ENCODE peak calls at places on chromosome 18, in five cellular contexts. Y, E, S, I and T are unnamed samples.

GRCh38 chr18:77207540-77207939 is 42.1 kb upstream of the GALR1 start:
- DNase-seq in Y (peak; percentile 19), E (peak; percentile 25), S (peak; percentile 84), I (no peak), T (peak; percentile 56)

GRCh38 chr18:36947820-36948348 is 119.0 kb downstream of the KIAA1328 start:
- DNase-seq in Y (no peak), E (no peak), S (no peak), I (no peak), T (no peak)

GRCh38 chr18:74946646-74947045 is 262.3 kb downstream of the PTGR3 start:
- DNase-seq in Y (no peak), E (no peak), S (no peak), I (no peak), T (no peak)

GRCh38 chr18:9683418-9684396 is 24.4 kb upstream of the RAB31 start:
- DNase-seq in Y (peak; percentile 36), E (no peak), S (peak; percentile 76), I (no peak), T (peak; percentile 49)

GRCh38 chr18:37289423-37289822 is 276.2 kb downstream of the CELF4 start:
- DNase-seq in Y (no peak), E (no peak), S (no peak), I (no peak), T (no peak)

GRCh38 chr18:28147674-28148171 is 29.2 kb downstream of the CDH2 start:
- DNase-seq in Y (peak; percentile 93), E (no peak), S (peak; percentile 66), I (no peak), T (no peak)

GRCh38 chr18:73235921-73236320 is 368.1 kb upstream of the NETO1 start:
- DNase-seq in Y (no peak), E (no peak), S (no peak), I (no peak), T (no peak)

GRCh38 chr18:11909081-11909410 is 929 bp upstream of the MPPE1 start:
- DNase-seq in Y (no peak), E (no peak), S (no peak), I (no peak), T (no peak)

GRCh38 chr18:62715829-62716678 is 713 bp downstream of the PHLPP1 start:
- DNase-seq in Y (peak; percentile 5), E (peak; percentile 26), S (peak; percentile 75), I (peak; percentile 71), T (peak; percentile 67)

GRCh38 chr18:74066018-74066417 is 81.6 kb downstream of the FBXO15 start:
- DNase-seq in Y (no peak), E (no peak), S (no peak), I (no peak), T (no peak)

GRCh38 chr18:32840962-32841361 is 68.1 kb upstream of the KLHL14 start:
- DNase-seq in Y (no peak), E (no peak), S (no peak), I (no peak), T (no peak)

GRCh38 chr18:11496561-11497172 is 112.7 kb upstream of the SLC35G4 start:
- DNase-seq in Y (no peak), E (no peak), S (no peak), I (no peak), T (no peak)

GRCh38 chr18:63177822-63178525 is 141.6 kb downstream of the BCL2 start:
- DNase-seq in Y (no peak), E (no peak), S (no peak), I (no peak), T (no peak)

GRCh38 chr18:25247725-25248124 is 104.2 kb downstream of the ZNF521 start:
- DNase-seq in Y (no peak), E (no peak), S (no peak), I (no peak), T (no peak)

GRCh38 chr18:79598885-79599175 is 80.8 kb upstream of the CTDP1 start:
- DNase-seq in Y (no peak), E (no peak), S (no peak), I (no peak), T (no peak)

GRCh38 chr18:11989966-11990380 is 8.7 kb downstream of the IMPA2 start:
- DNase-seq in Y (no peak), E (no peak), S (no peak), I (peak; percentile 47), T (peak; percentile 75)

GRCh38 chr18:31679806-31680793 is 4.3 kb downstream of the B4GALT6 start:
- DNase-seq in Y (peak; percentile 45), E (no peak), S (peak; percentile 64), I (no peak), T (no peak)

GRCh38 chr18:39184176-39184575 is 1618.6 kb upstream of the CELF4 start:
- DNase-seq in Y (no peak), E (no peak), S (no peak), I (no peak), T (no peak)

GRCh38 chr18:9516437-9517064 is 41.2 kb downstream of the RALBP1 start:
- DNase-seq in Y (peak; percentile 14), E (no peak), S (peak; percentile 69), I (peak; percentile 31), T (no peak)

GRCh38 chr18:44588466-44588865 is 92.2 kb upstream of the SETBP1 start:
- DNase-seq in Y (no peak), E (no peak), S (no peak), I (no peak), T (no peak)

GRCh38 chr18:65753520-65753919 is 2.7 kb downstream of the CDH7 start:
- DNase-seq in Y (no peak), E (no peak), S (no peak), I (peak; percentile 73), T (no peak)

GRCh38 chr18:80022613-80023012 is 11.6 kb upstream of the RBFA start:
- DNase-seq in Y (no peak), E (no peak), S (peak; percentile 48), I (peak; percentile 54), T (no peak)

GRCh38 chr18:9211955-9212354 is 75.4 kb downstream of the ANKRD12 start:
- DNase-seq in Y (no peak), E (no peak), S (no peak), I (no peak), T (no peak)

GRCh38 chr18:45834303-45834702 is 8.8 kb downstream of the SIGLEC15 start:
- DNase-seq in Y (no peak), E (no peak), S (no peak), I (no peak), T (no peak)

GRCh38 chr18:78073275-78073674 is 823.6 kb downstream of the GALR1 start:
- DNase-seq in Y (no peak), E (no peak), S (no peak), I (no peak), T (no peak)

GRCh38 chr18:74674487-74674886 is 76.8 kb downstream of the ZNF407 start:
- DNase-seq in Y (no peak), E (no peak), S (no peak), I (no peak), T (no peak)

GRCh38 chr18:50203801-50204604 is 9.1 kb upstream of the MYO5B start:
- DNase-seq in Y (no peak), E (no peak), S (peak; percentile 54), I (peak; percentile 82), T (peak; percentile 63)

GRCh38 chr18:13220326-13220991 is 1.9 kb downstream of the LDLRAD4 start:
- DNase-seq in Y (no peak), E (no peak), S (no peak), I (peak; percentile 12), T (peak; percentile 45)

GRCh38 chr18:21303445-21303844 is 61.4 kb downstream of the GREB1L start:
- DNase-seq in Y (no peak), E (no peak), S (peak; percentile 58), I (no peak), T (no peak)

GRCh38 chr18:22674300-22674699 is 256.6 kb upstream of the CTAGE1 start:
- DNase-seq in Y (peak; percentile 89), E (no peak), S (peak; percentile 82), I (no peak), T (no peak)

GRCh38 chr18:73645175-73645715 is 502.4 kb downstream of the FBXO15 start:
- DNase-seq in Y (peak; percentile 2), E (no peak), S (peak; percentile 44), I (no peak), T (no peak)

GRCh38 chr18:580154-580553 is at the start of gene CETN1:
- DNase-seq in Y (no peak), E (no peak), S (no peak), I (no peak), T (no peak)

GRCh38 chr18:76859474-76860339 is 37.4 kb downstream of the ZNF236 start:
- DNase-seq in Y (no peak), E (no peak), S (no peak), I (no peak), T (no peak)

GRCh38 chr18:79916546-79917350 is 34.7 kb downstream of the SLC66A2 start:
- DNase-seq in Y (no peak), E (no peak), S (no peak), I (no peak), T (peak; percentile 15)

GRCh38 chr18:39455300-39455699 is 1889.7 kb upstream of the CELF4 start:
- DNase-seq in Y (peak; percentile 45), E (no peak), S (peak; percentile 79), I (peak; percentile 15), T (peak; percentile 38)

GRCh38 chr18:49048361-49048760 is 97.6 kb upstream of the SMAD7 start:
- DNase-seq in Y (no peak), E (no peak), S (no peak), I (no peak), T (no peak)

GRCh38 chr18:13480856-13481255 is 245.5 kb downstream of the FAM210A start:
- DNase-seq in Y (no peak), E (no peak), S (no peak), I (no peak), T (no peak)

GRCh38 chr18:49784427-49785185 is 28.7 kb downstream of the ACAA2 start:
- DNase-seq in Y (peak; percentile 2), E (no peak), S (no peak), I (no peak), T (no peak)

GRCh38 chr18:26840965-26841364 is 24.5 kb downstream of the AQP4 start:
- DNase-seq in Y (no peak), E (no peak), S (no peak), I (no peak), T (no peak)